ENCODE peak calls at places on chromosomes 2 and 18, in seven cellular contexts. One of them, this sample, is unnamed.

GRCh38 chr2:29655391-29656086 is 265.8 kb downstream of the ALK start:
- DNase-seq in dorsolateral prefrontal cortex: no peak
- DNase-seq in spleen: no peak
- DNase-seq in ovary: no peak
- DNase-seq in IMR-90: no peak
- DNase-seq in CD4-positive, alpha-beta T cell: no peak
- DNase-seq in PC-3: peak; percentile 67
- DNase-seq in this sample: no peak

GRCh38 chr18:11064106-11064505 is 85.3 kb downstream of the PIEZO2 start:
- DNase-seq in ovary: no peak
- DNase-seq in PC-3: no peak
- DNase-seq in dorsolateral prefrontal cortex: no peak
- DNase-seq in CD4-positive, alpha-beta T cell: no peak
- DNase-seq in IMR-90: peak; percentile 65
- DNase-seq in spleen: no peak
- DNase-seq in this sample: no peak

GRCh38 chr2:140947236-140947635 is 1183.6 kb downstream of the LRP1B start:
- DNase-seq in dorsolateral prefrontal cortex: no peak
- DNase-seq in IMR-90: no peak
- DNase-seq in ovary: no peak
- DNase-seq in spleen: no peak
- DNase-seq in CD4-positive, alpha-beta T cell: no peak
- DNase-seq in PC-3: no peak
- DNase-seq in this sample: no peak

GRCh38 chr18:78160961-78161656 is 818.5 kb upstream of the SALL3 start:
- DNase-seq in PC-3: peak; percentile 19
- DNase-seq in spleen: no peak
- DNase-seq in dorsolateral prefrontal cortex: no peak
- DNase-seq in ovary: no peak
- DNase-seq in CD4-positive, alpha-beta T cell: no peak
- DNase-seq in IMR-90: no peak
- DNase-seq in this sample: no peak

GRCh38 chr2:71605781-71606241 is 152.4 kb downstream of the DYSF start:
- DNase-seq in dorsolateral prefrontal cortex: peak; percentile 1
- DNase-seq in IMR-90: no peak
- DNase-seq in PC-3: no peak
- DNase-seq in CD4-positive, alpha-beta T cell: no peak
- DNase-seq in spleen: peak; percentile 46
- DNase-seq in ovary: peak; percentile 13
- DNase-seq in this sample: no peak

GRCh38 chr2:13462464-13462863 is 745.7 kb downstream of the TRIB2 start:
- DNase-seq in dorsolateral prefrontal cortex: no peak
- DNase-seq in ovary: no peak
- DNase-seq in IMR-90: no peak
- DNase-seq in PC-3: no peak
- DNase-seq in CD4-positive, alpha-beta T cell: no peak
- DNase-seq in spleen: no peak
- DNase-seq in this sample: no peak

GRCh38 chr18:34222396-34223163 is 2.1 kb downstream of the NOL4 start:
- DNase-seq in IMR-90: no peak
- DNase-seq in CD4-positive, alpha-beta T cell: no peak
- DNase-seq in ovary: no peak
- DNase-seq in dorsolateral prefrontal cortex: peak; percentile 59
- DNase-seq in PC-3: peak; percentile 9
- DNase-seq in spleen: peak; percentile 70
- DNase-seq in this sample: no peak

GRCh38 chr18:23069481-23069880 is 65.8 kb upstream of the CABLES1 start:
- DNase-seq in CD4-positive, alpha-beta T cell: peak; percentile 16
- DNase-seq in PC-3: no peak
- DNase-seq in IMR-90: no peak
- DNase-seq in spleen: no peak
- DNase-seq in dorsolateral prefrontal cortex: no peak
- DNase-seq in ovary: no peak
- DNase-seq in this sample: no peak

GRCh38 chr18:907171-907879 is 2.7 kb downstream of the ADCYAP1 start:
- DNase-seq in ovary: no peak
- DNase-seq in dorsolateral prefrontal cortex: peak; percentile 14
- DNase-seq in IMR-90: no peak
- DNase-seq in spleen: no peak
- DNase-seq in PC-3: peak; percentile 18
- DNase-seq in CD4-positive, alpha-beta T cell: no peak
- DNase-seq in this sample: no peak

GRCh38 chr2:43127208-43127940 is 99.0 kb downstream of the ZFP36L2 start:
- DNase-seq in spleen: peak; percentile 97
- DNase-seq in ovary: peak; percentile 58
- DNase-seq in PC-3: peak; percentile 63
- DNase-seq in CD4-positive, alpha-beta T cell: peak; percentile 90
- DNase-seq in IMR-90: no peak
- DNase-seq in dorsolateral prefrontal cortex: no peak
- DNase-seq in this sample: no peak

GRCh38 chr2:175930504-175930903 is 71.6 kb downstream of the LNPK start:
- DNase-seq in CD4-positive, alpha-beta T cell: no peak
- DNase-seq in ovary: no peak
- DNase-seq in spleen: no peak
- DNase-seq in PC-3: peak; percentile 85
- DNase-seq in dorsolateral prefrontal cortex: no peak
- DNase-seq in IMR-90: no peak
- DNase-seq in this sample: peak; percentile 7

GRCh38 chr2:80815259-80815658 is 510.7 kb upstream of the LRRTM1 start:
- DNase-seq in PC-3: no peak
- DNase-seq in ovary: no peak
- DNase-seq in IMR-90: no peak
- DNase-seq in dorsolateral prefrontal cortex: no peak
- DNase-seq in spleen: no peak
- DNase-seq in CD4-positive, alpha-beta T cell: no peak
- DNase-seq in this sample: no peak

GRCh38 chr2:128003463-128003862 is 24.4 kb downstream of the SAP130 start:
- DNase-seq in spleen: no peak
- DNase-seq in CD4-positive, alpha-beta T cell: no peak
- DNase-seq in ovary: no peak
- DNase-seq in PC-3: no peak
- DNase-seq in dorsolateral prefrontal cortex: no peak
- DNase-seq in IMR-90: no peak
- DNase-seq in this sample: no peak

GRCh38 chr2:181465686-181466375 is 8.6 kb downstream of the ITGA4 start:
- DNase-seq in PC-3: no peak
- DNase-seq in IMR-90: peak; percentile 47
- DNase-seq in spleen: no peak
- DNase-seq in dorsolateral prefrontal cortex: no peak
- DNase-seq in CD4-positive, alpha-beta T cell: no peak
- DNase-seq in ovary: no peak
- DNase-seq in this sample: no peak

GRCh38 chr2:40434638-40435296 is 17.1 kb downstream of the SLC8A1 start:
- DNase-seq in CD4-positive, alpha-beta T cell: no peak
- DNase-seq in dorsolateral prefrontal cortex: no peak
- DNase-seq in ovary: no peak
- DNase-seq in IMR-90: peak; percentile 93
- DNase-seq in spleen: no peak
- DNase-seq in PC-3: peak; percentile 99
- DNase-seq in this sample: peak; percentile 98

GRCh38 chr2:54479422-54479821 is 23.3 kb downstream of the SPTBN1 start:
- DNase-seq in IMR-90: no peak
- DNase-seq in spleen: no peak
- DNase-seq in dorsolateral prefrontal cortex: no peak
- DNase-seq in CD4-positive, alpha-beta T cell: no peak
- DNase-seq in ovary: no peak
- DNase-seq in PC-3: no peak
- DNase-seq in this sample: no peak

GRCh38 chr2:71071681-71072398 is 3.4 kb downstream of the NAGK start:
- DNase-seq in dorsolateral prefrontal cortex: no peak
- DNase-seq in PC-3: peak; percentile 91
- DNase-seq in ovary: no peak
- DNase-seq in spleen: peak; percentile 87
- DNase-seq in IMR-90: no peak
- DNase-seq in CD4-positive, alpha-beta T cell: peak; percentile 25
- DNase-seq in this sample: no peak

GRCh38 chr2:3025984-3026383 is 351.6 kb downstream of the EIPR1 start:
- DNase-seq in spleen: no peak
- DNase-seq in IMR-90: no peak
- DNase-seq in CD4-positive, alpha-beta T cell: no peak
- DNase-seq in dorsolateral prefrontal cortex: no peak
- DNase-seq in PC-3: no peak
- DNase-seq in ovary: no peak
- DNase-seq in this sample: no peak

GRCh38 chr2:50347355-50348044 is 684.4 kb downstream of the NRXN1 start:
- DNase-seq in CD4-positive, alpha-beta T cell: no peak
- DNase-seq in IMR-90: no peak
- DNase-seq in spleen: peak; percentile 43
- DNase-seq in dorsolateral prefrontal cortex: peak; percentile 26
- DNase-seq in ovary: no peak
- DNase-seq in PC-3: no peak
- DNase-seq in this sample: no peak

GRCh38 chr2:2824588-2824987 is 493.5 kb upstream of the MYT1L start:
- DNase-seq in ovary: no peak
- DNase-seq in IMR-90: no peak
- DNase-seq in PC-3: no peak
- DNase-seq in spleen: no peak
- DNase-seq in dorsolateral prefrontal cortex: no peak
- DNase-seq in CD4-positive, alpha-beta T cell: no peak
- DNase-seq in this sample: no peak

GRCh38 chr2:151947524-151948165 is 119.4 kb upstream of the ARL5A start:
- DNase-seq in PC-3: peak; percentile 25
- DNase-seq in IMR-90: no peak
- DNase-seq in ovary: no peak
- DNase-seq in spleen: no peak
- DNase-seq in dorsolateral prefrontal cortex: peak; percentile 69
- DNase-seq in CD4-positive, alpha-beta T cell: no peak
- DNase-seq in this sample: no peak

GRCh38 chr2:143615617-143616016 is 486.4 kb downstream of the ARHGAP15 start:
- DNase-seq in spleen: no peak
- DNase-seq in PC-3: no peak
- DNase-seq in IMR-90: peak; percentile 38
- DNase-seq in dorsolateral prefrontal cortex: no peak
- DNase-seq in CD4-positive, alpha-beta T cell: no peak
- DNase-seq in ovary: no peak
- DNase-seq in this sample: no peak

GRCh38 chr2:238267884-238268680 is 20.3 kb downstream of the PER2 start:
- DNase-seq in ovary: no peak
- DNase-seq in IMR-90: no peak
- DNase-seq in CD4-positive, alpha-beta T cell: no peak
- DNase-seq in dorsolateral prefrontal cortex: no peak
- DNase-seq in PC-3: no peak
- DNase-seq in spleen: no peak
- DNase-seq in this sample: no peak

GRCh38 chr2:158043181-158043948 is 58.3 kb upstream of the UPP2 start:
- DNase-seq in dorsolateral prefrontal cortex: no peak
- DNase-seq in spleen: no peak
- DNase-seq in PC-3: no peak
- DNase-seq in IMR-90: no peak
- DNase-seq in CD4-positive, alpha-beta T cell: no peak
- DNase-seq in ovary: no peak
- DNase-seq in this sample: no peak

GRCh38 chr2:229133155-229133772 is 137.8 kb downstream of the PID1 start:
- DNase-seq in IMR-90: peak; percentile 12
- DNase-seq in spleen: no peak
- DNase-seq in CD4-positive, alpha-beta T cell: no peak
- DNase-seq in dorsolateral prefrontal cortex: no peak
- DNase-seq in PC-3: peak; percentile 78
- DNase-seq in ovary: no peak
- DNase-seq in this sample: peak; percentile 29
- TF ChIP-seq CTCF in IMR-90: peak; percentile 17
- TF ChIP-seq CTCF in spleen: no peak
- TF ChIP-seq CTCF in CD4-positive, alpha-beta T cell: no peak
- TF ChIP-seq CTCF in dorsolateral prefrontal cortex: peak; percentile 66
- TF ChIP-seq CTCF in PC-3: peak; percentile 84
- TF ChIP-seq CTCF in ovary: peak; percentile 23
- TF ChIP-seq CTCF in this sample: peak; percentile 76

DNA sequence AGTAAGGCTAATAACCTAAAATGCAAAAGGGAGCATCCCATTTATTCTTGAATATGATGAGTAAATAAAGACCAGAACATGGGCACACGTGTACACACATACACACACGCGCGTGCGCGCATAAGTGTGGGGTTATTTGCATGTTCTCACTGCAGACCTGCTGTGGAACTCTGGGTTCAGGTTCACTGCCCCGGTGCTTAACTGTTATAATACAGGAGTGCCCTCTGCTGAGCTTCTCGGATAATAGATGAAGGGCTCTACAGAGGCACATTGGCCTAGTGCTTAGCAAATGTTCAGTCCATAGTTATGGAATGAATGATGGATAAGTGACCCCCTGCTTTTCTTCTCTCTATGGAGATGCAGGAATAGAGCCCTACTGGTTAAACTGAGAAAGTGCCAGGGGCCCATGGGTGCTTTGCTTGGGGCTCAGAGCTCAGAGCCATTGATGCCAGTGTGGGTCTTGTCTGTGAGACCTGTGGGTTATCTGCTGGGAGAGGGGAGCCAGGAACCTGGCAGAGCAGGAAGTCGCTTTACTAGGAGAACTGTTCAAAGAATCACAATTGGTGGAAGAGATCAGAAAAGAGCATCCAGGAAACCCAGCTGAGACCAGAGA is 3.6 kb upstream of the ARL4C start:
- DNase-seq in dorsolateral prefrontal cortex: peak; percentile 22
- DNase-seq in ovary: no peak
- DNase-seq in CD4-positive, alpha-beta T cell: peak; percentile 62
- DNase-seq in PC-3: peak; percentile 66
- DNase-seq in spleen: peak; percentile 94
- DNase-seq in IMR-90: peak; percentile 65
- DNase-seq in this sample: peak; percentile 48
- TF ChIP-seq CTCF in dorsolateral prefrontal cortex: peak; percentile 75
- TF ChIP-seq CTCF in ovary: no peak
- TF ChIP-seq CTCF in CD4-positive, alpha-beta T cell: peak; percentile 80
- TF ChIP-seq CTCF in PC-3: peak; percentile 82
- TF ChIP-seq CTCF in spleen: peak; percentile 72
- TF ChIP-seq CTCF in IMR-90: peak; percentile 75
- TF ChIP-seq CTCF in this sample: peak; percentile 74

GRCh38 chr2:237167934-237168333 is 82.2 kb downstream of the COPS8 start:
- DNase-seq in IMR-90: no peak
- DNase-seq in spleen: no peak
- DNase-seq in CD4-positive, alpha-beta T cell: no peak
- DNase-seq in PC-3: no peak
- DNase-seq in ovary: no peak
- DNase-seq in dorsolateral prefrontal cortex: no peak
- DNase-seq in this sample: no peak

GRCh38 chr2:237167038-237167437 is 81.3 kb downstream of the COPS8 start:
- DNase-seq in PC-3: no peak
- DNase-seq in spleen: no peak
- DNase-seq in CD4-positive, alpha-beta T cell: no peak
- DNase-seq in ovary: no peak
- DNase-seq in IMR-90: no peak
- DNase-seq in dorsolateral prefrontal cortex: no peak
- DNase-seq in this sample: no peak

GRCh38 chr2:237164474-237165047 is 78.9 kb downstream of the COPS8 start:
- DNase-seq in IMR-90: no peak
- DNase-seq in spleen: no peak
- DNase-seq in dorsolateral prefrontal cortex: no peak
- DNase-seq in CD4-positive, alpha-beta T cell: no peak
- DNase-seq in PC-3: no peak
- DNase-seq in ovary: no peak
- DNase-seq in this sample: no peak

GRCh38 chr2:237162959-237163358 is 77.3 kb downstream of the COPS8 start:
- DNase-seq in ovary: no peak
- DNase-seq in spleen: no peak
- DNase-seq in dorsolateral prefrontal cortex: no peak
- DNase-seq in CD4-positive, alpha-beta T cell: no peak
- DNase-seq in PC-3: no peak
- DNase-seq in IMR-90: no peak
- DNase-seq in this sample: no peak

GRCh38 chr2:237165405-237166276 is 80.0 kb downstream of the COPS8 start:
- DNase-seq in dorsolateral prefrontal cortex: no peak
- DNase-seq in PC-3: peak; percentile 56
- DNase-seq in ovary: no peak
- DNase-seq in IMR-90: peak; percentile 69
- DNase-seq in spleen: no peak
- DNase-seq in CD4-positive, alpha-beta T cell: no peak
- DNase-seq in this sample: peak; percentile 40
- TF ChIP-seq CTCF in dorsolateral prefrontal cortex: peak; percentile 27
- TF ChIP-seq CTCF in PC-3: peak; percentile 85
- TF ChIP-seq CTCF in ovary: no peak
- TF ChIP-seq CTCF in IMR-90: peak; percentile 61
- TF ChIP-seq CTCF in spleen: no peak
- TF ChIP-seq CTCF in CD4-positive, alpha-beta T cell: no peak
- TF ChIP-seq CTCF in this sample: peak; percentile 86

GRCh38 chr18:49768051-49768391 is 45.3 kb downstream of the ACAA2 start:
- DNase-seq in ovary: peak; percentile 58
- DNase-seq in spleen: no peak
- DNase-seq in IMR-90: peak; percentile 65
- DNase-seq in CD4-positive, alpha-beta T cell: no peak
- DNase-seq in PC-3: peak; percentile 52
- DNase-seq in dorsolateral prefrontal cortex: no peak
- DNase-seq in this sample: peak; percentile 20
- TF ChIP-seq CTCF in ovary: no peak
- TF ChIP-seq CTCF in spleen: no peak
- TF ChIP-seq CTCF in IMR-90: peak; percentile 71
- TF ChIP-seq CTCF in CD4-positive, alpha-beta T cell: no peak
- TF ChIP-seq CTCF in PC-3: peak; percentile 61
- TF ChIP-seq CTCF in dorsolateral prefrontal cortex: no peak
- TF ChIP-seq CTCF in this sample: peak; percentile 75

This sample was measured in HFFc6.